ENCODE peak calls at places on chromosomes 6 and 20, in four cellular contexts. One of them, this sample, is unnamed.
A peak's percentile ranks its signal among the peaks of the same experiment; 100 is the strongest.

GRCh38 chr6:116447052-116447451 is 14.1 kb upstream of the CALHM6 start:
- DNase-seq in colonic mucosa: no peak
- DNase-seq in astrocyte of the spinal cord: no peak
- DNase-seq in heart left ventricle: no peak
- DNase-seq in this sample: no peak

GRCh38 chr6:166626177-166627038 is 643 bp downstream of the RPS6KA2 start:
- DNase-seq in astrocyte of the spinal cord: peak; percentile 50
- DNase-seq in heart left ventricle: no peak
- DNase-seq in colonic mucosa: peak; percentile 30
- DNase-seq in this sample: no peak

GRCh38 chr20:50885068-50885467 is 46.2 kb downstream of the ADNP start:
- DNase-seq in astrocyte of the spinal cord: no peak
- DNase-seq in colonic mucosa: no peak
- DNase-seq in heart left ventricle: no peak
- DNase-seq in this sample: no peak

GRCh38 chr6:20377623-20378265 is 23.9 kb upstream of the E2F3 start:
- DNase-seq in heart left ventricle: no peak
- DNase-seq in colonic mucosa: no peak
- DNase-seq in astrocyte of the spinal cord: peak; percentile 48
- DNase-seq in this sample: no peak

GRCh38 chr20:48467622-48468021 is 360.2 kb downstream of the PREX1 start:
- DNase-seq in astrocyte of the spinal cord: no peak
- DNase-seq in heart left ventricle: no peak
- DNase-seq in colonic mucosa: peak; percentile 22
- DNase-seq in this sample: peak; percentile 14

GRCh38 chr6:87791982-87792381 is 89.9 kb upstream of the AKIRIN2 start:
- DNase-seq in astrocyte of the spinal cord: no peak
- DNase-seq in colonic mucosa: no peak
- DNase-seq in heart left ventricle: no peak
- DNase-seq in this sample: no peak

GRCh38 chr20:61959301-61959700 is 106.4 kb downstream of the TAF4 start:
- DNase-seq in heart left ventricle: no peak
- DNase-seq in colonic mucosa: no peak
- DNase-seq in astrocyte of the spinal cord: no peak
- DNase-seq in this sample: no peak

GRCh38 chr6:140314675-140315074 is 940.2 kb upstream of the CITED2 start:
- DNase-seq in astrocyte of the spinal cord: no peak
- DNase-seq in colonic mucosa: no peak
- DNase-seq in heart left ventricle: no peak
- DNase-seq in this sample: no peak

GRCh38 chr6:27757307-27757706 is 154.9 kb downstream of the OR2B2 start:
- DNase-seq in colonic mucosa: peak; percentile 72
- DNase-seq in heart left ventricle: peak; percentile 71
- DNase-seq in astrocyte of the spinal cord: no peak
- DNase-seq in this sample: no peak

GRCh38 chr6:158286413-158286812 is 25.9 kb upstream of the TULP4 start:
- DNase-seq in astrocyte of the spinal cord: peak; percentile 76
- DNase-seq in heart left ventricle: no peak
- DNase-seq in colonic mucosa: no peak
- DNase-seq in this sample: no peak

GRCh38 chr20:45853484-45853883 is 3.7 kb downstream of the ACOT8 start:
- DNase-seq in heart left ventricle: no peak
- DNase-seq in astrocyte of the spinal cord: no peak
- DNase-seq in colonic mucosa: no peak
- DNase-seq in this sample: no peak

GRCh38 chr6:100050550-100050949 is 56.5 kb upstream of the MCHR2 start:
- DNase-seq in colonic mucosa: no peak
- DNase-seq in heart left ventricle: no peak
- DNase-seq in astrocyte of the spinal cord: no peak
- DNase-seq in this sample: no peak

GRCh38 chr6:42403831-42404230 is 47.9 kb downstream of the TRERF1 start:
- DNase-seq in colonic mucosa: no peak
- DNase-seq in heart left ventricle: no peak
- DNase-seq in astrocyte of the spinal cord: no peak
- DNase-seq in this sample: no peak

GRCh38 chr20:60354181-60354580 is 396.0 kb downstream of the CDH26 start:
- DNase-seq in astrocyte of the spinal cord: no peak
- DNase-seq in heart left ventricle: no peak
- DNase-seq in colonic mucosa: no peak
- DNase-seq in this sample: no peak

GRCh38 chr20:63186528-63187316 is 29.2 kb downstream of the YTHDF1 start:
- DNase-seq in colonic mucosa: peak; percentile 35
- DNase-seq in heart left ventricle: no peak
- DNase-seq in astrocyte of the spinal cord: no peak
- DNase-seq in this sample: no peak

GRCh38 chr6:116035616-116036015 is 25.1 kb downstream of the FRK start:
- DNase-seq in heart left ventricle: no peak
- DNase-seq in astrocyte of the spinal cord: no peak
- DNase-seq in colonic mucosa: no peak
- DNase-seq in this sample: no peak

GRCh38 chr6:54103485-54103884 is 7.8 kb upstream of the MLIP start:
- DNase-seq in astrocyte of the spinal cord: no peak
- DNase-seq in heart left ventricle: no peak
- DNase-seq in colonic mucosa: no peak
- DNase-seq in this sample: no peak

GRCh38 chr20:50980071-50980681 is 21.6 kb downstream of the MOCS3 start:
- DNase-seq in colonic mucosa: no peak
- DNase-seq in heart left ventricle: no peak
- DNase-seq in astrocyte of the spinal cord: peak; percentile 99
- DNase-seq in this sample: peak; percentile 43

GRCh38 chr6:153024401-153025017 is 22.0 kb upstream of the MTRF1L start:
- DNase-seq in astrocyte of the spinal cord: peak; percentile 58
- DNase-seq in heart left ventricle: no peak
- DNase-seq in colonic mucosa: peak; percentile 42
- DNase-seq in this sample: no peak

GRCh38 chr6:136446579-136447182 is 103.5 kb downstream of the MAP7 start:
- DNase-seq in colonic mucosa: no peak
- DNase-seq in astrocyte of the spinal cord: no peak
- DNase-seq in heart left ventricle: no peak
- DNase-seq in this sample: no peak

GRCh38 chr6:119348308-119349040 is 1.1 kb downstream of the MAN1A1 start:
- DNase-seq in astrocyte of the spinal cord: peak; percentile 29
- DNase-seq in heart left ventricle: peak; percentile 73
- DNase-seq in colonic mucosa: peak; percentile 78
- DNase-seq in this sample: no peak

GRCh38 chr20:6265204-6265904 is 142.5 kb upstream of the FERMT1 start:
- DNase-seq in astrocyte of the spinal cord: peak; percentile 86
- DNase-seq in colonic mucosa: no peak
- DNase-seq in heart left ventricle: no peak
- DNase-seq in this sample: no peak
- H3K4me3 ChIP-seq in astrocyte of the spinal cord: no peak overlapping the region
- H3K4me3 ChIP-seq in colonic mucosa: no peak overlapping the region
- H3K4me3 ChIP-seq in heart left ventricle: no peak overlapping the region
- H3K4me3 ChIP-seq in this sample: no peak overlapping the region

DNA sequence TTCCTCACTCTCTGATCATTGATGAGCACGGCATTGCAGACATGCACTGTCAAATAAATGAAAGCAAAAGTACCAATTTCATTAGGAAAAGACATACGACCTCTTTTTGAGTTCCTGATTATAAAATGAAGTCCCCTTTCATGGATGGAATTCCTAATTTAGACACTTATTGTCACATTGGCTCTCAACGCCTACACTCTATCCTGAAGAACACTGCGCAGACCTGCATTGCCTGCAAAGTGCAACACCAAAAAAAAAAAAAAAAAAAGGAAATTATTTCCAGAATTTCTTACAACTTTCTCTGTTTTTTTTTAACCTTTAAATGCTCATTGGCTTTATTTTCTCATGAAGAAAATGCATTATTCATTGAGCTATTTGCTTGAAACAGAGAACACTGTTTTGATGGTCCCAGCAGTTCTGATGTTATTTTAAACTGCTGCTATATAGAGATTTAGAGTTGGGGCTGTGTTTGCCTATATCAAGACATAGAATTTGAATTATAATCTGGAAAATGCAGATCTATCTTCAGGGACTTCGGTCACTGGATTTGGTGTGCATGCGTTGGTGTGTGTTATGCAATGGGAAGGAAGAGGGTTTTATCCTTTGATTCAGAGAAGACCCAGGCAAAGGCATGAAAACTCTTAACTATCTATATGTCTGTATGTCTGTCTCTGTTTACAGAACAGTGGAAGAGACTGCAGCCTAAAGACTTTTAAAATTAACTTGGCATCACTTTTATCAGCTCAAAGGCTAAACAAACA is 1.8 kb downstream of the ADGRB3 start:
- DNase-seq in astrocyte of the spinal cord: no peak
- DNase-seq in heart left ventricle: no peak
- DNase-seq in colonic mucosa: no peak
- DNase-seq in this sample: no peak
- H3K4me3 ChIP-seq in astrocyte of the spinal cord: peak overlapping the region; percentile 70
- H3K4me3 ChIP-seq in heart left ventricle: peak overlapping the region; percentile 66
- H3K4me3 ChIP-seq in colonic mucosa: no peak overlapping the region
- H3K4me3 ChIP-seq in this sample: no peak overlapping the region

DNA sequence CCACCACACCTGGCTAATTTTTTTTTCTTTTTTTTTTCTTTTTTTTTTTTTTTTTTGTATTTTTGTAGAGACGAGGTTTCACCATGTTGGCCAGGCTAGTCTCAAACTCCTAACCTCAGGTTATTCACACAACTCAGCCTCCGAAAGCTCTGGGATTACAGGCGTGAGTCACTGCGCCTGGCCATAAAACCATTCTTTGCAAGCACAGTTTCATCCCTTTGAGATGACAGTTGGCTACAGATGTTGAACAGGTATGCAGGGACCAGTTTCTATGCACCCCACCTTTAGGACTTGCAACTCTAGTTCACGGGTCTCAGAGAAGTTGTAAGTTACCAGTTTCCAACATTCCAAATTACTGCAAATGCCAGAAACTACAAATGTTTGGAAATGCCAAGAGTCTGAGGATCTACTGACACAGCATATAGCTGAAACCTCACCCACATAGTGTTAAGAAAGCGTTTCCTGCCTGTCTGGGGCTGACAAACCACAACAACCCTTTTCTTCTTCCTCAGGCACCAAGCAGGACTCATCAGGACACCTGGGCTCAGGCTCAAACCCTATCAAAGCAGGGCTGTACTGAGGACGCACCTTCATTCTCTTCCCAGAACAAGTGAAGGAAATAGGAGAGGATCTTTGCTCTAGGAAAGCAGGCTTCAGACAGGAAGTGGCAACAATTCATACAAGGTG is 22.9 kb downstream of the ARHGAP18 start:
- DNase-seq in astrocyte of the spinal cord: peak; percentile 53
- DNase-seq in heart left ventricle: no peak
- DNase-seq in colonic mucosa: no peak
- DNase-seq in this sample: peak; percentile 43
- H3K4me3 ChIP-seq in astrocyte of the spinal cord: no peak overlapping the region
- H3K4me3 ChIP-seq in heart left ventricle: no peak overlapping the region
- H3K4me3 ChIP-seq in colonic mucosa: no peak overlapping the region
- H3K4me3 ChIP-seq in this sample: no peak overlapping the region

GRCh38 chr20:54152227-54153040 is 21.4 kb downstream of the CYP24A1 start:
- DNase-seq in colonic mucosa: no peak
- DNase-seq in heart left ventricle: no peak
- DNase-seq in astrocyte of the spinal cord: no peak
- DNase-seq in this sample: no peak

GRCh38 chr20:54153041-54153327 is 20.8 kb downstream of the CYP24A1 start:
- DNase-seq in colonic mucosa: no peak
- DNase-seq in astrocyte of the spinal cord: no peak
- DNase-seq in heart left ventricle: no peak
- DNase-seq in this sample: no peak

GRCh38 chr20:54155736-54156317 is 18.0 kb downstream of the CYP24A1 start:
- DNase-seq in astrocyte of the spinal cord: no peak
- DNase-seq in colonic mucosa: no peak
- DNase-seq in heart left ventricle: no peak
- DNase-seq in this sample: no peak

GRCh38 chr20:54153847-54154246 is 19.9 kb downstream of the CYP24A1 start:
- DNase-seq in heart left ventricle: no peak
- DNase-seq in astrocyte of the spinal cord: no peak
- DNase-seq in colonic mucosa: no peak
- DNase-seq in this sample: no peak

GRCh38 chr20:54154439-54154838 is 19.3 kb downstream of the CYP24A1 start:
- DNase-seq in astrocyte of the spinal cord: no peak
- DNase-seq in heart left ventricle: no peak
- DNase-seq in colonic mucosa: no peak
- DNase-seq in this sample: no peak
- H3K4me3 ChIP-seq in astrocyte of the spinal cord: no peak overlapping the region
- H3K4me3 ChIP-seq in heart left ventricle: no peak overlapping the region
- H3K4me3 ChIP-seq in colonic mucosa: no peak overlapping the region
- H3K4me3 ChIP-seq in this sample: no peak overlapping the region

GRCh38 chr6:131948221-131948661 is 2.9 kb downstream of the CCN2 start:
- DNase-seq in colonic mucosa: no peak
- DNase-seq in astrocyte of the spinal cord: peak; percentile 77
- DNase-seq in heart left ventricle: no peak
- DNase-seq in this sample: no peak

GRCh38 chr6:131946992-131947955 is 3.9 kb downstream of the CCN2 start:
- DNase-seq in colonic mucosa: no peak
- DNase-seq in heart left ventricle: no peak
- DNase-seq in astrocyte of the spinal cord: peak; percentile 87
- DNase-seq in this sample: no peak

GRCh38 chr6:131949909-131950766 is 1.0 kb downstream of the CCN2 start:
- DNase-seq in colonic mucosa: peak; percentile 83
- DNase-seq in astrocyte of the spinal cord: peak; percentile 92
- DNase-seq in heart left ventricle: peak; percentile 80
- DNase-seq in this sample: no peak

GRCh38 chr6:131949615-131949908 is 1.6 kb downstream of the CCN2 start:
- DNase-seq in colonic mucosa: no peak
- DNase-seq in astrocyte of the spinal cord: no peak
- DNase-seq in heart left ventricle: no peak
- DNase-seq in this sample: no peak

GRCh38 chr6:131948692-131949614 is 2.2 kb downstream of the CCN2 start:
- DNase-seq in colonic mucosa: no peak
- DNase-seq in heart left ventricle: no peak
- DNase-seq in astrocyte of the spinal cord: peak; percentile 84
- DNase-seq in this sample: no peak
- H3K4me3 ChIP-seq in colonic mucosa: peak overlapping the region; percentile 57
- H3K4me3 ChIP-seq in heart left ventricle: peak overlapping the region; percentile 68
- H3K4me3 ChIP-seq in astrocyte of the spinal cord: peak overlapping the region; percentile 83
- H3K4me3 ChIP-seq in this sample: no peak overlapping the region

DNA sequence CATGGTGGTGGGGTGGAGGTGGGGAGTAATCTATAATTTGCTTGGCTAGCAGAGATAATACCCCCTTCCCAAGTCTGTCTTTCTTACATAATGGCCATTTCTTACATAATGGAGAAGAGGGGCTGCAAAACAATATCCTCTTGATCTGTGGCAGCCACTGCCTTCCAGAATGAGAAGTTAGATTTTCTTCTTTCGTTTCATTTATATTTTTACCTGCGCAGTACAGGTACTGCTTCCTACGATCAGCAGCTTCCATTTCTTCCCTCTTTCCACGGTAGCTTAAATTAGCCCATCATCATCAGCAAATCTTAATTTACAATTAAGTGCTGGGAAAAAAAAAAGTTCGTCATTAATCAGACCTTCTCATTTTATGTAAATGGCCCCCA is 30.2 kb downstream of the GNAS start:
- DNase-seq in colonic mucosa: no peak
- DNase-seq in heart left ventricle: no peak
- DNase-seq in astrocyte of the spinal cord: no peak
- DNase-seq in this sample: no peak
- H3K4me3 ChIP-seq in colonic mucosa: no peak overlapping the region
- H3K4me3 ChIP-seq in heart left ventricle: no peak overlapping the region
- H3K4me3 ChIP-seq in astrocyte of the spinal cord: no peak overlapping the region
- H3K4me3 ChIP-seq in this sample: no peak overlapping the region

This sample was measured in HL-60.